ENCODE peak calls at places on chromosomes 2 and 18, in ten cellular contexts. One of them, this sample, is unnamed.

GRCh38 chr2:240532032-240532775 is 25.6 kb downstream of the ANKMY1 start:
- DNase-seq in tibial artery: no peak
- DNase-seq in body of pancreas: no peak
- DNase-seq in pancreas: no peak
- DNase-seq in lower lobe of right lung: no peak
- DNase-seq in adrenal gland: no peak
- DNase-seq in GM06990: no peak
- DNase-seq in RWPE1: no peak
- DNase-seq in A549: peak
- DNase-seq in type B pancreatic cell: no peak
- DNase-seq in this sample: no peak

GRCh38 chr2:232229296-232229916 is 149.1 kb upstream of the ALPP start:
- DNase-seq in tibial artery: no peak
- DNase-seq in body of pancreas: peak
- DNase-seq in pancreas: no peak
- DNase-seq in lower lobe of right lung: no peak
- DNase-seq in adrenal gland: peak
- DNase-seq in GM06990: no peak
- DNase-seq in RWPE1: no peak
- DNase-seq in A549: peak
- DNase-seq in type B pancreatic cell: no peak
- DNase-seq in this sample: no peak

GRCh38 chr18:75544051-75544481 is 116.6 kb upstream of the SMIM21 start:
- DNase-seq in tibial artery: no peak
- DNase-seq in body of pancreas: no peak
- DNase-seq in pancreas: no peak
- DNase-seq in lower lobe of right lung: no peak
- DNase-seq in adrenal gland: peak
- DNase-seq in GM06990: no peak
- DNase-seq in RWPE1: no peak
- DNase-seq in A549: no peak
- DNase-seq in type B pancreatic cell: no peak
- DNase-seq in this sample: peak

GRCh38 chr18:79733996-79734770 is 54.6 kb downstream of the CTDP1 start:
- DNase-seq in tibial artery: no peak
- DNase-seq in body of pancreas: no peak
- DNase-seq in pancreas: peak
- DNase-seq in lower lobe of right lung: peak
- DNase-seq in adrenal gland: no peak
- DNase-seq in GM06990: no peak
- DNase-seq in RWPE1: no peak
- DNase-seq in A549: no peak
- DNase-seq in type B pancreatic cell: no peak
- DNase-seq in this sample: no peak

GRCh38 chr2:46276652-46277051 is 20.6 kb upstream of the EPAS1 start:
- DNase-seq in tibial artery: no peak
- DNase-seq in body of pancreas: no peak
- DNase-seq in pancreas: no peak
- DNase-seq in lower lobe of right lung: no peak
- DNase-seq in adrenal gland: no peak
- DNase-seq in GM06990: no peak
- DNase-seq in RWPE1: no peak
- DNase-seq in A549: peak
- DNase-seq in type B pancreatic cell: no peak
- DNase-seq in this sample: no peak

GRCh38 chr2:191620144-191620543 is 57.8 kb upstream of the NABP1 start:
- DNase-seq in tibial artery: no peak
- DNase-seq in body of pancreas: no peak
- DNase-seq in pancreas: no peak
- DNase-seq in lower lobe of right lung: no peak
- DNase-seq in adrenal gland: no peak
- DNase-seq in GM06990: no peak
- DNase-seq in RWPE1: no peak
- DNase-seq in A549: no peak
- DNase-seq in type B pancreatic cell: no peak
- DNase-seq in this sample: peak

GRCh38 chr2:195535911-195536522 is 121.0 kb upstream of the SLC39A10 start:
- DNase-seq in tibial artery: peak
- DNase-seq in body of pancreas: no peak
- DNase-seq in pancreas: no peak
- DNase-seq in lower lobe of right lung: peak
- DNase-seq in adrenal gland: peak
- DNase-seq in GM06990: peak
- DNase-seq in RWPE1: no peak
- DNase-seq in A549: no peak
- DNase-seq in type B pancreatic cell: no peak
- DNase-seq in this sample: no peak

GRCh38 chr2:57880446-57880845 is 166.2 kb upstream of the VRK2 start:
- DNase-seq in tibial artery: no peak
- DNase-seq in body of pancreas: no peak
- DNase-seq in pancreas: no peak
- DNase-seq in lower lobe of right lung: no peak
- DNase-seq in adrenal gland: no peak
- DNase-seq in GM06990: no peak
- DNase-seq in RWPE1: no peak
- DNase-seq in A549: no peak
- DNase-seq in type B pancreatic cell: no peak
- DNase-seq in this sample: no peak

GRCh38 chr2:32775954-32776353 is 148.1 kb downstream of the TTC27 start:
- DNase-seq in tibial artery: no peak
- DNase-seq in body of pancreas: no peak
- DNase-seq in pancreas: no peak
- DNase-seq in lower lobe of right lung: no peak
- DNase-seq in adrenal gland: no peak
- DNase-seq in GM06990: no peak
- DNase-seq in RWPE1: no peak
- DNase-seq in A549: no peak
- DNase-seq in type B pancreatic cell: no peak
- DNase-seq in this sample: no peak

GRCh38 chr2:39649491-39649890 is 16.2 kb upstream of the TMEM178A start:
- DNase-seq in tibial artery: no peak
- DNase-seq in body of pancreas: no peak
- DNase-seq in pancreas: no peak
- DNase-seq in lower lobe of right lung: no peak
- DNase-seq in adrenal gland: no peak
- DNase-seq in GM06990: no peak
- DNase-seq in RWPE1: no peak
- DNase-seq in A549: no peak
- DNase-seq in type B pancreatic cell: no peak
- DNase-seq in this sample: no peak

GRCh38 chr2:222844323-222844722 is 16.5 kb upstream of the ACSL3 start:
- DNase-seq in tibial artery: peak
- DNase-seq in body of pancreas: no peak
- DNase-seq in pancreas: no peak
- DNase-seq in lower lobe of right lung: no peak
- DNase-seq in adrenal gland: no peak
- DNase-seq in GM06990: no peak
- DNase-seq in RWPE1: peak
- DNase-seq in A549: peak
- DNase-seq in type B pancreatic cell: no peak
- DNase-seq in this sample: peak

GRCh38 chr18:13606589-13607254 is 119.6 kb downstream of the FAM210A start:
- DNase-seq in tibial artery: no peak
- DNase-seq in body of pancreas: no peak
- DNase-seq in pancreas: no peak
- DNase-seq in lower lobe of right lung: no peak
- DNase-seq in adrenal gland: no peak
- DNase-seq in GM06990: peak
- DNase-seq in RWPE1: no peak
- DNase-seq in A549: no peak
- DNase-seq in type B pancreatic cell: no peak
- DNase-seq in this sample: no peak

GRCh38 chr18:54942569-54942968 is 16.7 kb downstream of the CCDC68 start:
- DNase-seq in tibial artery: no peak
- DNase-seq in body of pancreas: no peak
- DNase-seq in pancreas: no peak
- DNase-seq in lower lobe of right lung: no peak
- DNase-seq in adrenal gland: no peak
- DNase-seq in GM06990: no peak
- DNase-seq in RWPE1: no peak
- DNase-seq in A549: no peak
- DNase-seq in type B pancreatic cell: no peak
- DNase-seq in this sample: no peak

GRCh38 chr18:54878057-54878661 is 49.9 kb downstream of the RAB27B start:
- DNase-seq in tibial artery: no peak
- DNase-seq in body of pancreas: no peak
- DNase-seq in pancreas: no peak
- DNase-seq in lower lobe of right lung: no peak
- DNase-seq in adrenal gland: no peak
- DNase-seq in GM06990: no peak
- DNase-seq in RWPE1: no peak
- DNase-seq in A549: no peak
- DNase-seq in type B pancreatic cell: no peak
- DNase-seq in this sample: no peak

GRCh38 chr2:80499095-80499494 is 194.5 kb upstream of the LRRTM1 start:
- DNase-seq in tibial artery: no peak
- DNase-seq in body of pancreas: peak
- DNase-seq in pancreas: no peak
- DNase-seq in lower lobe of right lung: no peak
- DNase-seq in adrenal gland: peak
- DNase-seq in GM06990: no peak
- DNase-seq in RWPE1: peak
- DNase-seq in A549: peak
- DNase-seq in type B pancreatic cell: no peak
- DNase-seq in this sample: peak
- TF ChIP-seq CTCF in tibial artery: no peak
- TF ChIP-seq CTCF in body of pancreas: no peak
- TF ChIP-seq CTCF in pancreas: no peak
- TF ChIP-seq CTCF in lower lobe of right lung: peak
- TF ChIP-seq CTCF in adrenal gland: peak
- TF ChIP-seq CTCF in GM06990: peak
- TF ChIP-seq CTCF in RWPE1: peak
- TF ChIP-seq CTCF in A549: no peak
- TF ChIP-seq CTCF in type B pancreatic cell: peak
- TF ChIP-seq CTCF in this sample: peak

DNA sequence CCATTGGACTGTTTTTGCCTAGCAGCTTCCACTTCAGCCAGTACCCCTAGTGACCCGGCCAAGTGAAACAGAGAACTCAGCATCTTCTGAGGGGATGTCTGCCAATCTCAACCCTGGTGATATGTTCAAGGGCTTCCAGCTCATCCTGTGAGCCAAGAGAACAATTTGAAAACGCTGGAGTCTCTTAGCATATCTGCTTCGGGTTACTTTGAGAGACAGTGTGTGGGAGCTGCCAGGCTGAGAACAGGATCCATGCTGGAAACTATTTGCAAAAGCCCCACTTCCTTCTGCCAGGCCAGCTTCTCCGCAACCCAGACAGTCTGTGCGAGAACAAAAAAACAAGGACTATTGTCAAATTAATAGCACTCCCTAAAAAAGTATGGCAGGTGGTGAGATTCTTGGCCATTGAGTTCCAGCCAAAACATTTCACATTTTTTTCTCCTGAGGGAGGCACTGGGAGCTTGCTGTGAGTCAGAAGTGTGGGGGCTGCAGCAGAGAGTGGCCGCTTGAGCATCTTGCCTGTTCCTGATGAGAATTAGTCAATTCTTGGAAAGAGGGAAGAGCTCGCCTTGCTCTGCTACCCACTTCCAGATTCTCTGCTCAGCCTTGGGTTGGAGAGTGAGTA is 395.6 kb upstream of the TRIB2 start:
- DNase-seq in tibial artery: peak
- DNase-seq in body of pancreas: peak
- DNase-seq in pancreas: no peak
- DNase-seq in lower lobe of right lung: no peak
- DNase-seq in adrenal gland: no peak
- DNase-seq in GM06990: no peak
- DNase-seq in RWPE1: peak
- DNase-seq in A549: no peak
- DNase-seq in type B pancreatic cell: no peak
- DNase-seq in this sample: peak
- TF ChIP-seq CTCF in tibial artery: no peak
- TF ChIP-seq CTCF in body of pancreas: no peak
- TF ChIP-seq CTCF in pancreas: no peak
- TF ChIP-seq CTCF in lower lobe of right lung: no peak
- TF ChIP-seq CTCF in adrenal gland: no peak
- TF ChIP-seq CTCF in GM06990: no peak
- TF ChIP-seq CTCF in RWPE1: no peak
- TF ChIP-seq CTCF in A549: no peak
- TF ChIP-seq CTCF in type B pancreatic cell: no peak
- TF ChIP-seq CTCF in this sample: peak

GRCh38 chr2:69208023-69208595 is 178.9 kb downstream of the GFPT1 start:
- DNase-seq in tibial artery: no peak
- DNase-seq in body of pancreas: no peak
- DNase-seq in pancreas: no peak
- DNase-seq in lower lobe of right lung: no peak
- DNase-seq in adrenal gland: no peak
- DNase-seq in GM06990: no peak
- DNase-seq in RWPE1: no peak
- DNase-seq in A549: peak
- DNase-seq in type B pancreatic cell: no peak
- DNase-seq in this sample: no peak
- TF ChIP-seq CTCF in tibial artery: peak
- TF ChIP-seq CTCF in body of pancreas: no peak
- TF ChIP-seq CTCF in pancreas: no peak
- TF ChIP-seq CTCF in lower lobe of right lung: no peak
- TF ChIP-seq CTCF in adrenal gland: no peak
- TF ChIP-seq CTCF in GM06990: peak
- TF ChIP-seq CTCF in RWPE1: no peak
- TF ChIP-seq CTCF in A549: peak
- TF ChIP-seq CTCF in type B pancreatic cell: peak
- TF ChIP-seq CTCF in this sample: peak

GRCh38 chr2:21234721-21235120 is 111.0 kb downstream of the TDRD15 start:
- DNase-seq in tibial artery: no peak
- DNase-seq in body of pancreas: no peak
- DNase-seq in pancreas: no peak
- DNase-seq in lower lobe of right lung: no peak
- DNase-seq in adrenal gland: no peak
- DNase-seq in GM06990: no peak
- DNase-seq in RWPE1: no peak
- DNase-seq in A549: no peak
- DNase-seq in type B pancreatic cell: no peak
- DNase-seq in this sample: no peak
- TF ChIP-seq CTCF in tibial artery: no peak
- TF ChIP-seq CTCF in body of pancreas: no peak
- TF ChIP-seq CTCF in pancreas: no peak
- TF ChIP-seq CTCF in lower lobe of right lung: no peak
- TF ChIP-seq CTCF in adrenal gland: no peak
- TF ChIP-seq CTCF in GM06990: no peak
- TF ChIP-seq CTCF in RWPE1: no peak
- TF ChIP-seq CTCF in A549: no peak
- TF ChIP-seq CTCF in type B pancreatic cell: no peak
- TF ChIP-seq CTCF in this sample: no peak